ENCODE peak calls at places on chromosomes 7 and 10, in nine cellular contexts. B, N, M, F, P, I, W, Y and J are unnamed samples.

GRCh38 chr10:23367896-23368685 is 23.5 kb upstream of the C10orf67 start:
- DNase-seq in F (no peak), Y (no peak), B (no peak), M (no peak), W (no peak), N (no peak), I (no peak), P (no peak), J (no peak)

GRCh38 chr7:78959471-78959870 is 494.0 kb downstream of the MAGI2 start:
- DNase-seq in P (peak), W (no peak), N (peak), I (no peak), B (no peak), F (no peak), M (no peak), Y (no peak), J (no peak)

GRCh38 chr7:29765392-29765979 is 40.8 kb upstream of the WIPF3 start:
- DNase-seq in N (no peak), P (no peak), B (no peak), I (no peak), F (no peak), W (no peak), M (no peak), Y (no peak), J (no peak)

GRCh38 chr10:73076361-73077183 is 20.1 kb downstream of the P4HA1 start:
- DNase-seq in N (peak), I (no peak), W (no peak), M (peak), P (peak), F (peak), B (no peak), Y (no peak), J (peak)

GRCh38 chr7:47635091-47636090 is 53.5 kb upstream of the TNS3 start:
- DNase-seq in Y (no peak), M (no peak), N (no peak), B (no peak), I (no peak), F (peak), W (no peak), P (no peak), J (no peak)

GRCh38 chr7:158001003-158001402 is 586.6 kb downstream of the PTPRN2 start:
- DNase-seq in M (no peak), Y (no peak), W (no peak), P (no peak), F (no peak), N (no peak), B (no peak), I (no peak), J (no peak)

GRCh38 chr10:17961551-17962422 is 10.1 kb downstream of the SLC39A12 start:
- DNase-seq in I (no peak), W (no peak), Y (no peak), P (peak), F (no peak), B (no peak), M (peak), N (peak), J (no peak)

GRCh38 chr10:10911035-10911434 is 106.6 kb upstream of the CELF2 start:
- DNase-seq in W (no peak), M (no peak), P (no peak), Y (no peak), F (no peak), N (no peak), I (no peak), B (no peak), J (no peak)

GRCh38 chr10:59175538-59176240 is 754 bp upstream of the PHYHIPL start:
- DNase-seq in F (no peak), W (no peak), B (no peak), I (no peak), Y (no peak), M (no peak), N (no peak), P (no peak), J (peak)

GRCh38 chr7:104275900-104276299 is 52.5 kb upstream of the LHFPL3 start:
- DNase-seq in N (peak), I (no peak), B (no peak), Y (peak), W (no peak), M (no peak), P (no peak), F (no peak), J (no peak)

GRCh38 chr7:81439591-81439990 is 330.3 kb downstream of the HGF start:
- DNase-seq in Y (no peak), P (no peak), M (no peak), W (no peak), I (no peak), N (peak), F (no peak), B (no peak), J (no peak)

GRCh38 chr7:47600199-47601118 is 18.5 kb upstream of the TNS3 start:
- DNase-seq in I (no peak), F (peak), P (peak), M (no peak), B (peak), N (peak), Y (no peak), W (no peak), J (no peak)

GRCh38 chr7:113060100-113060499 is 26.5 kb downstream of the GPR85 start:
- DNase-seq in F (no peak), P (no peak), N (no peak), I (no peak), Y (no peak), M (no peak), B (no peak), W (no peak), J (no peak)

GRCh38 chr7:64886956-64887545 is 16.0 kb upstream of the ZNF273 start:
- DNase-seq in W (no peak), M (no peak), Y (no peak), N (no peak), B (no peak), F (peak), I (no peak), P (no peak), J (no peak)

GRCh38 chr7:131843862-131844261 is 287.4 kb upstream of the PODXL start:
- DNase-seq in Y (no peak), M (no peak), F (no peak), B (no peak), I (no peak), W (no peak), P (peak), N (peak), J (no peak)